ENCODE peak calls at places on chromosomes 11 and 22, in eight cellular contexts. T, L, Z, A, F, K, O and D are unnamed samples.

GRCh38 chr11:117909611-117910382 is 19.4 kb downstream of the TMPRSS13 start:
- DNase-seq in Z (no peak), A (no peak), F (no peak), O (no peak), K (no peak), L (no peak), T (no peak), D (no peak)

GRCh38 chr11:130611791-130612251 is 163.4 kb downstream of the ADAMTS15 start:
- DNase-seq in K (peak; percentile 88), T (no peak), Z (no peak), L (peak; percentile 52), A (peak; percentile 80), O (no peak), F (no peak), D (no peak)

GRCh38 chr22:34414467-34415440 is 494.5 kb upstream of the LARGE1 start:
- DNase-seq in O (peak; percentile 48), T (peak; percentile 4), A (peak; percentile 73), Z (no peak), F (peak; percentile 87), L (peak; percentile 46), K (no peak), D (no peak)

GRCh38 chr11:61473370-61474025 is 35.1 kb upstream of the LRRC10B start:
- DNase-seq in T (no peak), F (no peak), K (peak; percentile 28), Z (no peak), A (peak; percentile 59), O (no peak), L (no peak), D (no peak)

GRCh38 chr11:119511601-119512000 is 88.6 kb upstream of the THY1 start:
- DNase-seq in K (no peak), O (no peak), F (no peak), T (no peak), A (no peak), L (no peak), Z (no peak), D (no peak)

GRCh38 chr22:33382427-33382826 is 324.2 kb upstream of the SYN3 start:
- DNase-seq in O (peak; percentile 25), A (no peak), F (no peak), K (no peak), Z (no peak), T (no peak), L (no peak), D (no peak)

GRCh38 chr11:76288166-76288978 is 82.1 kb upstream of the WNT11 start:
- DNase-seq in O (no peak), Z (no peak), F (no peak), A (no peak), T (no peak), L (no peak), K (no peak), D (no peak)

GRCh38 chr22:30968015-30968923 is at the start of gene MORC2:
- DNase-seq in O (peak; percentile 79), A (no peak), K (peak; percentile 15), T (no peak), Z (no peak), F (peak; percentile 20), L (peak; percentile 24), D (no peak)

GRCh38 chr22:41596776-41597634 is 7.4 kb upstream of the PMM1 start:
- DNase-seq in K (peak; percentile 37), Z (peak; percentile 41), T (no peak), O (peak; percentile 84), F (peak; percentile 29), L (peak; percentile 48), A (peak; percentile 66), D (no peak)

GRCh38 chr22:42633013-42633412 is 7.4 kb downstream of the ATP5MGL start:
- DNase-seq in K (no peak), Z (no peak), F (no peak), O (no peak), T (no peak), L (no peak), A (no peak), D (no peak)

GRCh38 chr11:20671856-20672546 is 2.6 kb downstream of the NELL1 start:
- DNase-seq in L (peak; percentile 20), O (no peak), A (peak; percentile 6), K (no peak), F (no peak), T (peak; percentile 0), Z (no peak), D (no peak)

GRCh38 chr11:78397398-78397797 is 20.2 kb downstream of the GAB2 start:
- DNase-seq in A (no peak), F (no peak), Z (no peak), O (no peak), T (no peak), K (no peak), L (no peak), D (no peak)

GRCh38 chr22:21951062-21951461 is 1.6 kb downstream of the PPM1F start:
- DNase-seq in L (no peak), A (no peak), T (no peak), K (no peak), O (no peak), F (no peak), Z (no peak), D (no peak)

GRCh38 chr11:61297341-61297740 is 2.2 kb upstream of the VWCE start:
- DNase-seq in Z (no peak), T (no peak), O (no peak), L (no peak), A (no peak), K (peak; percentile 18), F (no peak), D (no peak)

GRCh38 chr22:33570110-33570509 is 350.2 kb downstream of the LARGE1 start:
- DNase-seq in F (no peak), K (no peak), T (no peak), O (no peak), Z (no peak), A (no peak), L (no peak), D (no peak)

GRCh38 chr11:35064114-35064800 is 74.7 kb upstream of the CD44 start:
- DNase-seq in T (no peak), Z (no peak), O (no peak), F (no peak), A (no peak), K (peak; percentile 59), L (no peak), D (no peak)

GRCh38 chr11:35058318-35058717 is 80.7 kb upstream of the CD44 start:
- DNase-seq in K (no peak), O (no peak), F (no peak), A (no peak), Z (no peak), L (no peak), T (no peak), D (no peak)

GRCh38 chr11:35063453-35063852 is 75.5 kb upstream of the CD44 start:
- DNase-seq in L (no peak), O (no peak), T (no peak), K (no peak), F (no peak), Z (no peak), A (no peak), D (no peak)

GRCh38 chr11:35059040-35059439 is 79.9 kb upstream of the CD44 start:
- DNase-seq in T (no peak), A (no peak), F (no peak), Z (no peak), O (no peak), L (no peak), K (no peak), D (no peak)

GRCh38 chr11:35061516-35062440 is 77.2 kb upstream of the CD44 start:
- DNase-seq in T (no peak), L (peak; percentile 55), Z (no peak), K (no peak), F (no peak), O (no peak), A (no peak), D (no peak)
- H3K9me3 ChIP-seq in T (no peaks in the 10 kb centered on the region), L (no peaks in the 10 kb centered on the region), Z (no peaks in the 10 kb centered on the region), K (no peaks in the 10 kb centered on the region), F (no peaks in the 10 kb centered on the region), O (no peaks in the 10 kb centered on the region), A (no peaks in the 10 kb centered on the region), D (no peaks in the 10 kb centered on the region)

GRCh38 chr11:46678741-46679130 is 21.7 kb downstream of the ARHGAP1 start:
- DNase-seq in F (no peak), A (no peak), Z (no peak), O (no peak), L (no peak), K (no peak), T (no peak), D (no peak)
- H3K36me3 ChIP-seq in F (peaks cover 52% of the 10 kb centered on the region), A (peaks cover 10% of the 10 kb centered on the region), Z (peaks cover 70% of the 10 kb centered on the region), O (no peaks in the 10 kb centered on the region), L (peaks cover 3% of the 10 kb centered on the region), K (peaks cover 58% of the 10 kb centered on the region), T (peaks cover 1% of the 10 kb centered on the region), D (peaks cover 49% of the 10 kb centered on the region)

DNA sequence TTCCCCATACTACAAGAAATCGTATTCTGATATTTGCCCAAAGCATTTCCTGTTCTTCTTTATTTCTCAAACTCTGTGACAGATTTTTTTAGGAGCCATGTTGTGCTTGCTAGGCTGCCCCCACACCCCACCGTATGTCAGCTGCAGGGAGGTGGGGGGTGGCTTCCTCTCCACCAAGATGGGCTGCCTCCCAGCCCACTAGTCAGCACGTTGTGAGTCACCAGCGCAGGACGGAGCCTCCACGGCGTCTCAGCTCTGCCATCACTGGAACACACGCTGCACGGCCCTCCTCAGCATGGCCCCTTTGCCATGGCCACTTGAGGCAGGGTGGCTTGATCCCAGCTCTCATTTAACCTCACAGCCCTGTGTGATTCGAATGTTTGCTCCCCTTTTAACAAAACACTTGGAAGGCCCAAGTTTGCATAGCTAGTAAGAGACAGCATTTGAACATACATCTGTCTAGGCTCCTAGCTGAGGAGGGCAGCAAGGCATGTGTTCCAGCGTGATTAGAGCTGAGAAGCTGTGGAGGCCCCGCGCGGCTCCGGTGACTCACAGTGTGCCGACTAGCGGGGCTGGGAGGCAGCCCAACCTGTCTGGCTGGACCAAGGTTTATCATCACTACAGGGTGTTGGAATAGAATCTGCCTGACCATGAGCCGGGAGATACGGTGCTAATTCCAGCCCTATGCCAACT is 180.7 kb upstream of the NCAM1 start:
- DNase-seq in A (peak; percentile 21), K (peak; percentile 5), F (no peak), T (no peak), L (peak; percentile 58), O (no peak), Z (no peak), D (no peak)
- H3K27ac ChIP-seq in A (no peak overlapping the region), K (no peak overlapping the region), F (no peak overlapping the region), T (no peak overlapping the region), L (no peak overlapping the region), O (no peak overlapping the region), Z (no peak overlapping the region), D (no peak overlapping the region)

DNA sequence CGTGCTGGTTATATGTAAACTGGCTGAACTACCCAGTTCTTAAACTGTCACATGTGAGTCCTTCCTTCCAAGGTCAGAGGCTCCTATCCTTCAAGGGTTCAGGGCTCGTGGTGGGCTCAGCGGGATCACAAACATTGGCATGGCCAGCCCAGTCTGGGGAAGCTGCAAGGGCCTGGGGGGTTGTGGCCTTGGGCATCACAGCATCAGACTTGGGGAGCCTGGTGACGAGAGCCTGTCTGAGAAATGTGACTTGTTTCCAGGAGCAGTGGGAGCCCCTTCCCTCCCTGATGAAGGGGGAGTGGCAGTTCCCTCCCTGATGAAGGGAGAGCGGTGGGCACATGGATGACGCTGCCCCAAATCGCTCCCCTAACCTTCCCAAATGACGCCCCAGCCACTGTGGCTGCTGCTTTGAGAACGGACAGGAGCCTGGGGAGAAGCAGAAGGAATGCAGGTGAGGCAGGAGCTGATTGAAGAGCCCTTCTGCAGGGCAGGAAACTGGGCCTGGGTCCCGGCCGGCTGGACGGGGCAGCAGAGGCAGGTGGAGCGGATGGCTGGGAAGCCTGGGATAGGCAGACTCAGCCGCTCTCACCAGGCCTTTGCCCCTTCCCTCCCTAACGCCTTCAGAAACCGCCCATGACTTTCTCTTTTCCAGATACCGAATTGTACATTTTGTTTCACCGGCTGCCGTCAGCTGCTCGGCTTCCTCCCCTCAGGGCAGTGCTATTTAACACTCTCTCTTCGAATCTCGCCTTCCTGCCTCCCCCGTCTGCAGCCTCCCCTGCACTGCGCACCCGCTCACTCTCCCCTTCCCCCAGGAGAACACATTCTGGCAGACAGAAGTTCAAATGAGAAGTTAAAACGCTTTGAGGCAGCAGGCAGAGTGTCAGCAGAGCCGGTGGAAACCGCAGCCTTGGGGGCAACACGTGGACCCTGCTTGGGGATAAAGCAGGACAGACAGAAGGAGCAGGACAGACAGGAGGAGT is 1486.7 kb downstream of the BRD1 start:
- DNase-seq in F (no peak), T (no peak), K (no peak), O (peak; percentile 1), L (no peak), A (no peak), Z (no peak), D (no peak)
- H3K9me3 ChIP-seq in F (no peaks in the 10 kb centered on the region), T (no peaks in the 10 kb centered on the region), K (peaks cover 71% of the 10 kb centered on the region), O (no peaks in the 10 kb centered on the region), L (no peaks in the 10 kb centered on the region), A (peaks cover 33% of the 10 kb centered on the region), Z (no peaks in the 10 kb centered on the region), D (no peaks in the 10 kb centered on the region)